ENCODE peak calls at places on chromosomes 6 and 20, in ten cellular contexts. One of them, this sample, is unnamed. For H3K27me3, the result is how much of the 10 kb centered on the place peaks cover.

GRCh38 chr20:9348746-9349145 is 165.6 kb upstream of the LAMP5 start:
- DNase-seq in left ventricle myocardium inferior: no peak
- DNase-seq in tibial artery: no peak
- DNase-seq in DND-41: no peak
- DNase-seq in lower lobe of right lung: no peak
- DNase-seq in lung: no peak
- DNase-seq in fibroblast of lung: no peak
- DNase-seq in BJ: no peak
- DNase-seq in GM23338: peak
- DNase-seq in IMR-90: peak
- DNase-seq in this sample: no peak

GRCh38 chr6:3696525-3696924 is 55.0 kb downstream of the PXDC1 start:
- DNase-seq in lower lobe of right lung: no peak
- DNase-seq in lung: no peak
- DNase-seq in GM23338: no peak
- DNase-seq in IMR-90: peak
- DNase-seq in DND-41: no peak
- DNase-seq in fibroblast of lung: peak
- DNase-seq in BJ: no peak
- DNase-seq in left ventricle myocardium inferior: no peak
- DNase-seq in tibial artery: no peak
- DNase-seq in this sample: peak

GRCh38 chr20:39016496-39016895 is 54.4 kb downstream of the DHX35 start:
- DNase-seq in DND-41: no peak
- DNase-seq in lung: no peak
- DNase-seq in fibroblast of lung: no peak
- DNase-seq in GM23338: no peak
- DNase-seq in IMR-90: no peak
- DNase-seq in lower lobe of right lung: no peak
- DNase-seq in tibial artery: no peak
- DNase-seq in left ventricle myocardium inferior: no peak
- DNase-seq in BJ: no peak
- DNase-seq in this sample: no peak

GRCh38 chr6:39310542-39310941 is 3.7 kb downstream of the KCNK17 start:
- DNase-seq in GM23338: no peak
- DNase-seq in lower lobe of right lung: no peak
- DNase-seq in fibroblast of lung: no peak
- DNase-seq in IMR-90: no peak
- DNase-seq in lung: no peak
- DNase-seq in DND-41: no peak
- DNase-seq in BJ: no peak
- DNase-seq in left ventricle myocardium inferior: no peak
- DNase-seq in tibial artery: no peak
- DNase-seq in this sample: no peak

GRCh38 chr6:15887491-15888461 is 224.9 kb upstream of the DTNBP1 start:
- DNase-seq in IMR-90: no peak
- DNase-seq in lower lobe of right lung: no peak
- DNase-seq in lung: no peak
- DNase-seq in DND-41: no peak
- DNase-seq in left ventricle myocardium inferior: no peak
- DNase-seq in GM23338: no peak
- DNase-seq in tibial artery: no peak
- DNase-seq in fibroblast of lung: no peak
- DNase-seq in BJ: no peak
- DNase-seq in this sample: no peak

GRCh38 chr6:83464741-83465140 is 33.9 kb upstream of the ME1 start:
- DNase-seq in GM23338: no peak
- DNase-seq in lung: no peak
- DNase-seq in lower lobe of right lung: no peak
- DNase-seq in fibroblast of lung: no peak
- DNase-seq in BJ: no peak
- DNase-seq in IMR-90: no peak
- DNase-seq in tibial artery: no peak
- DNase-seq in left ventricle myocardium inferior: no peak
- DNase-seq in DND-41: no peak
- DNase-seq in this sample: no peak

GRCh38 chr6:75147512-75147911 is 58.3 kb downstream of the COL12A1 start:
- DNase-seq in tibial artery: no peak
- DNase-seq in lower lobe of right lung: no peak
- DNase-seq in BJ: peak
- DNase-seq in fibroblast of lung: peak
- DNase-seq in DND-41: no peak
- DNase-seq in left ventricle myocardium inferior: no peak
- DNase-seq in lung: no peak
- DNase-seq in IMR-90: peak
- DNase-seq in GM23338: no peak
- DNase-seq in this sample: peak

GRCh38 chr6:57141451-57142177 is 30.5 kb upstream of the BAG2 start:
- DNase-seq in tibial artery: no peak
- DNase-seq in IMR-90: peak
- DNase-seq in lung: no peak
- DNase-seq in lower lobe of right lung: no peak
- DNase-seq in fibroblast of lung: no peak
- DNase-seq in DND-41: no peak
- DNase-seq in BJ: no peak
- DNase-seq in GM23338: no peak
- DNase-seq in left ventricle myocardium inferior: no peak
- DNase-seq in this sample: no peak

GRCh38 chr6:169962604-169963469 is 211.4 kb downstream of the ERMARD start:
- DNase-seq in GM23338: no peak
- DNase-seq in BJ: no peak
- DNase-seq in fibroblast of lung: no peak
- DNase-seq in tibial artery: peak
- DNase-seq in DND-41: no peak
- DNase-seq in left ventricle myocardium inferior: no peak
- DNase-seq in IMR-90: no peak
- DNase-seq in lung: no peak
- DNase-seq in lower lobe of right lung: no peak
- DNase-seq in this sample: no peak

GRCh38 chr6:137112067-137112355 is 61.4 kb downstream of the IL22RA2 start:
- DNase-seq in DND-41: no peak
- DNase-seq in IMR-90: peak
- DNase-seq in lower lobe of right lung: no peak
- DNase-seq in BJ: no peak
- DNase-seq in left ventricle myocardium inferior: no peak
- DNase-seq in lung: no peak
- DNase-seq in GM23338: no peak
- DNase-seq in fibroblast of lung: peak
- DNase-seq in tibial artery: no peak
- DNase-seq in this sample: no peak

GRCh38 chr6:49072885-49073620 is 390.0 kb downstream of the MMUT start:
- DNase-seq in tibial artery: no peak
- DNase-seq in GM23338: no peak
- DNase-seq in DND-41: no peak
- DNase-seq in BJ: no peak
- DNase-seq in lower lobe of right lung: no peak
- DNase-seq in lung: no peak
- DNase-seq in left ventricle myocardium inferior: no peak
- DNase-seq in IMR-90: no peak
- DNase-seq in fibroblast of lung: no peak
- DNase-seq in this sample: no peak

GRCh38 chr6:81897793-81898192 is 145.3 kb upstream of the TENT5A start:
- DNase-seq in DND-41: no peak
- DNase-seq in lung: no peak
- DNase-seq in lower lobe of right lung: no peak
- DNase-seq in tibial artery: no peak
- DNase-seq in fibroblast of lung: peak
- DNase-seq in GM23338: no peak
- DNase-seq in left ventricle myocardium inferior: no peak
- DNase-seq in BJ: no peak
- DNase-seq in IMR-90: no peak
- DNase-seq in this sample: no peak

GRCh38 chr20:8487715-8488114 is 355.6 kb downstream of the PLCB1 start:
- DNase-seq in BJ: no peak
- DNase-seq in tibial artery: no peak
- DNase-seq in lung: no peak
- DNase-seq in lower lobe of right lung: no peak
- DNase-seq in GM23338: no peak
- DNase-seq in left ventricle myocardium inferior: no peak
- DNase-seq in DND-41: no peak
- DNase-seq in fibroblast of lung: no peak
- DNase-seq in IMR-90: no peak
- DNase-seq in this sample: no peak

GRCh38 chr6:54474898-54475297 is 166.7 kb downstream of the TINAG start:
- DNase-seq in GM23338: no peak
- DNase-seq in BJ: no peak
- DNase-seq in lung: no peak
- DNase-seq in IMR-90: no peak
- DNase-seq in tibial artery: no peak
- DNase-seq in lower lobe of right lung: no peak
- DNase-seq in DND-41: no peak
- DNase-seq in left ventricle myocardium inferior: no peak
- DNase-seq in fibroblast of lung: no peak
- DNase-seq in this sample: no peak

GRCh38 chr20:62929051-62929538 is 2.8 kb upstream of the DIDO1 start:
- DNase-seq in left ventricle myocardium inferior: peak
- DNase-seq in BJ: no peak
- DNase-seq in fibroblast of lung: peak
- DNase-seq in GM23338: peak
- DNase-seq in lower lobe of right lung: peak
- DNase-seq in IMR-90: peak
- DNase-seq in lung: peak
- DNase-seq in DND-41: peak
- DNase-seq in tibial artery: peak
- DNase-seq in this sample: no peak
- TF ChIP-seq CTCF in left ventricle myocardium inferior: no peak
- TF ChIP-seq CTCF in BJ: no peak
- TF ChIP-seq CTCF in fibroblast of lung: no peak
- TF ChIP-seq CTCF in GM23338: no peak
- TF ChIP-seq CTCF in lower lobe of right lung: no peak
- TF ChIP-seq CTCF in IMR-90: no peak
- TF ChIP-seq CTCF in lung: no peak
- TF ChIP-seq CTCF in DND-41: no peak
- TF ChIP-seq CTCF in tibial artery: no peak
- TF ChIP-seq CTCF in this sample: no peak

DNA sequence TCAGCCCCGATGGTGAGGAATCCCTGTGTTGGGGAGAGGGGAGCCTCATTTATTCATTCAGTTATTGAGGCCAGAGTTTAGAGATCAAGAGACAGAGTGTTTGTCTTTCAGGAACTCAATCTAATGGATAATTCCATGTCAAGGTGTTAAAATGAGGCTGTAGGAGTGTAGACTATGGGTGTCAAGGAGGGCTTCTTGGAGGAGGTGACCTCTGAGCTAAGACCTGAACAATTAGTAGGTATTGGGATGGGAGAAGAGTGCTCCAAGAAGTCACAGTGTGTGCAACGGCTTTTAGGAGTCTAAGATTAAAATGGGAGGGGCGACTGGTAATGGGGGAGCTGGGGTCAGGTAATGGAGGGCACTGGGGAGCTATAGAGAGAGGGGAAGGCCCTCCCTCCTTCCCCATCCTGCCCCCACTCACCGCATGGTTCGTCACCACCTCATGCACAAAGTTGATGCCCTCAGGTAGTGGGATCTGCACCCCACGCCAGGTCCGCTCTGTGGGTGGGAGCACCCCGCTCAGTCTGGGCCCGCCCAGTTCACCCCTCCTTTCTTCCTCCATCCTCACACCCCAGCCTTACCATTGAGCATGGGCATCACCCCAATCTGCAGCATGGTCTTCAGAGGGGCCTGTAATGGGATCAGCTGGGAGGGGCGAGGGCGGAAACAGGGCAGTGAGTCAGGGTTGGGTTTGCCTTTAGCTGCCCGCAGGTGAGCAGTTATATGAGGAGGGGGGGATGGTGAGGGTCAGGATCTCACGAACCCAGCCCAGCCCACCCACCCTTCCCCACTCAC is 8.1 kb downstream of the CTSA start:
- DNase-seq in tibial artery: no peak
- DNase-seq in left ventricle myocardium inferior: no peak
- DNase-seq in fibroblast of lung: no peak
- DNase-seq in lung: no peak
- DNase-seq in lower lobe of right lung: no peak
- DNase-seq in BJ: no peak
- DNase-seq in GM23338: no peak
- DNase-seq in DND-41: no peak
- DNase-seq in IMR-90: no peak
- DNase-seq in this sample: no peak
- H3K4me3 ChIP-seq in tibial artery: no peak
- H3K4me3 ChIP-seq in left ventricle myocardium inferior: no peak
- H3K4me3 ChIP-seq in fibroblast of lung: no peak
- H3K4me3 ChIP-seq in lung: no peak
- H3K4me3 ChIP-seq in lower lobe of right lung: no peak
- H3K4me3 ChIP-seq in BJ: no peak
- H3K4me3 ChIP-seq in GM23338: no peak
- H3K4me3 ChIP-seq in DND-41: no peak
- H3K4me3 ChIP-seq in IMR-90: no peak
- H3K4me3 ChIP-seq in this sample: no peak

DNA sequence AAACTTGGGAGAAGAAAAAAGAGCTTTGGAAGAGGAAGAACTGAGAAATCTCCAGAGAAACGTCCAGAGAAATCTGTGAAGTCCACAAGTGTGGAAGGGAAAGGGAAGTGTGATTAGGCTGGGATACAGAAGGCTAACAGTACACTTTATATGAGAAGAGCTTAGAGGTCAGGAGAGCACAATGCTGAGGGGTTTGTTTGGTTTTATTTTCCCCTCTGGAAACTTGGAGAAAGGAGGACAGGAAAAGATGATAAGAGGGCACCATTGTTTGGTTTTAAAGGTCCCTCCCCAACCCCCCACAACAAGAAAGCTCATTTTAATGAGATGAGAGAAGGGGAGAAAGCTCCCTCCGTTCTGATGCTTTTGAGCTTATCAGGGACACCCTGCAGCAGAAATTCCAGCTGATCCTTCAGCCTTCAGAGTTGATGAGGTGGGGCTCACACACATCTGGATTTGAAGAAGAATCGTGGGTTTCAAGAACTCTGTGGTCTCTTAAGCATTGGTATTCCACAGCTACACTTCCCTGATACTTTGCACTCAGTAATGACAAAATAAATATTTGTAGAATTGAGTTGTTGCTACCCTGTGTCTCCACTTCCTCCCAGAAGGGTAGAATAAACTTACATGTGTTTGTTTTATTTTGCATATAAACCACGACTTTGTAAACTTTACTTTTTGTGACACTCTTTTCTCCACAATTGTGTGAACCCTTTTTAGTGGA is 1.9 kb downstream of the NT5E start:
- DNase-seq in lung: no peak
- DNase-seq in tibial artery: no peak
- DNase-seq in fibroblast of lung: no peak
- DNase-seq in IMR-90: no peak
- DNase-seq in GM23338: no peak
- DNase-seq in left ventricle myocardium inferior: no peak
- DNase-seq in DND-41: no peak
- DNase-seq in BJ: no peak
- DNase-seq in lower lobe of right lung: no peak
- DNase-seq in this sample: no peak
- H3K27me3 ChIP-seq in lung: under half
- H3K27me3 ChIP-seq in tibial artery: under half
- H3K27me3 ChIP-seq in fibroblast of lung: under half
- H3K27me3 ChIP-seq in IMR-90: under half
- H3K27me3 ChIP-seq in GM23338: half or more
- H3K27me3 ChIP-seq in left ventricle myocardium inferior: half or more
- H3K27me3 ChIP-seq in DND-41: under half
- H3K27me3 ChIP-seq in BJ: under half
- H3K27me3 ChIP-seq in lower lobe of right lung: under half
- H3K27me3 ChIP-seq in this sample: under half

DNA sequence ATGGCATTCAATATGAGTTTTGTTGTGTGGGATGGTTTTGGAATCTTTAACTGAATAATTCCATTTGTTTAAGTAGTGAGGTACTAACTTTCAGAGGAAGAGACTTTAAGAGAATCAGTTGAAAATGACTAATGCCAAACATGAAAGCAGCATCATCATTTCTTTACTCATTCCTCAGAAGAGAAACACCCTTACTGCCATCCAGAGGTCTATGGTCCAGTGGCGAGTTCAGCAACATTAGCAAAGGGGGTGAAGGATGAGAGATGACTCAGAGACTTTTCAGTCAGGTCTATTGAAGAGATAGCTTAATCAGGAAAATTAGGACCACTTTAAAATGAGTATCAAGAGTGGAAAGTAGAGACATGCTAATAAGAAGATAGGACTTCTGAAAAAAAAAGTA is 118.8 kb downstream of the COL19A1 start:
- DNase-seq in lower lobe of right lung: no peak
- DNase-seq in left ventricle myocardium inferior: no peak
- DNase-seq in BJ: no peak
- DNase-seq in DND-41: no peak
- DNase-seq in fibroblast of lung: peak
- DNase-seq in IMR-90: no peak
- DNase-seq in tibial artery: no peak
- DNase-seq in lung: no peak
- DNase-seq in GM23338: no peak
- DNase-seq in this sample: no peak
- TF ChIP-seq CTCF in lower lobe of right lung: no peak
- TF ChIP-seq CTCF in left ventricle myocardium inferior: no peak
- TF ChIP-seq CTCF in BJ: no peak
- TF ChIP-seq CTCF in DND-41: no peak
- TF ChIP-seq CTCF in fibroblast of lung: no peak
- TF ChIP-seq CTCF in IMR-90: no peak
- TF ChIP-seq CTCF in tibial artery: no peak
- TF ChIP-seq CTCF in lung: no peak
- TF ChIP-seq CTCF in GM23338: no peak
- TF ChIP-seq CTCF in this sample: no peak

This sample was measured in AG04450.